ENCODE peak calls at places on chromosomes 16 and 17, in four cellular contexts. Y is NT2/D1, V is K562, P is H1. S is an unnamed sample.

GRCh38 chr16:48904333-48904732 is 294.4 kb upstream of the N4BP1 start:
- DNase-seq in P (no peak), Y (no peak), V (no peak), S (no peak)

GRCh38 chr17:37650419-37651003 is 7.3 kb upstream of the DDX52 start:
- DNase-seq in Y (peak; percentile 35), P (no peak), V (peak; percentile 22), S (no peak)

GRCh38 chr17:79707931-79708891 is 22.5 kb upstream of the ENPP7 start:
- DNase-seq in Y (no peak), P (no peak), V (peak; percentile 66), S (no peak)

GRCh38 chr16:11201498-11202259 is 54.3 kb downstream of the SOCS1 start:
- DNase-seq in Y (peak; percentile 46), P (peak; percentile 65), V (peak; percentile 80), S (no peak)

GRCh38 chr17:48729335-48730239 is 1.0 kb upstream of the HOXB13 start:
- DNase-seq in Y (no peak), P (no peak), V (no peak), S (no peak)

GRCh38 chr17:60158751-60159478 is 9.1 kb downstream of the CA4 start:
- DNase-seq in P (no peak), Y (no peak), V (no peak), S (no peak)

GRCh38 chr17:75633484-75634375 is 496 bp downstream of the SMIM5 start:
- DNase-seq in Y (peak; percentile 77), V (peak; percentile 85), P (peak; percentile 74), S (no peak)

GRCh38 chr16:19085679-19086200 is 18.3 kb downstream of the COQ7 start:
- DNase-seq in V (peak; percentile 66), Y (no peak), P (no peak), S (no peak)

GRCh38 chr17:31251618-31252328 is 45.3 kb downstream of the OMG start:
- DNase-seq in V (no peak), Y (no peak), P (no peak), S (no peak)

GRCh38 chr16:89842471-89843408 is 14.5 kb downstream of the SPIRE2 start:
- DNase-seq in P (no peak), Y (no peak), V (no peak), S (no peak)

GRCh38 chr17:82734987-82735866 is at the start of gene FN3K:
- DNase-seq in V (peak; percentile 92), P (no peak), Y (no peak), S (no peak)

GRCh38 chr16:22123759-22124490 is 31.6 kb downstream of the VWA3A start:
- DNase-seq in P (no peak), V (peak; percentile 26), Y (no peak), S (no peak)
- TF ChIP-seq ZNF274 in P (no peak), V (no peak), Y (no peak), S (no peak)

GRCh38 chr16:61233718-61234117 is 802.5 kb downstream of the CDH8 start:
- DNase-seq in V (no peak), P (no peak), Y (no peak), S (no peak)
- TF ChIP-seq ZNF274 in V (no peak), P (no peak), Y (no peak), S (no peak)

GRCh38 chr17:57211543-57211942 is 44.8 kb upstream of the MSI2 start:
- DNase-seq in Y (no peak), V (no peak), P (no peak), S (no peak)
- TF ChIP-seq ZNF274 in Y (no peak), V (no peak), P (no peak), S (no peak)

GRCh38 chr16:57374067-57374534 is 1.8 kb downstream of the CX3CL1 start:
- DNase-seq in P (no peak), Y (no peak), V (no peak), S (no peak)
- TF ChIP-seq ZNF274 in P (no peak), Y (no peak), V (no peak), S (no peak)

GRCh38 chr17:1779571-1780074 is 17.8 kb downstream of the SERPINF1 start:
- DNase-seq in P (no peak), V (no peak), Y (no peak), S (no peak)
- TF ChIP-seq ZNF274 in P (no peak), V (no peak), Y (no peak), S (no peak)

DNA sequence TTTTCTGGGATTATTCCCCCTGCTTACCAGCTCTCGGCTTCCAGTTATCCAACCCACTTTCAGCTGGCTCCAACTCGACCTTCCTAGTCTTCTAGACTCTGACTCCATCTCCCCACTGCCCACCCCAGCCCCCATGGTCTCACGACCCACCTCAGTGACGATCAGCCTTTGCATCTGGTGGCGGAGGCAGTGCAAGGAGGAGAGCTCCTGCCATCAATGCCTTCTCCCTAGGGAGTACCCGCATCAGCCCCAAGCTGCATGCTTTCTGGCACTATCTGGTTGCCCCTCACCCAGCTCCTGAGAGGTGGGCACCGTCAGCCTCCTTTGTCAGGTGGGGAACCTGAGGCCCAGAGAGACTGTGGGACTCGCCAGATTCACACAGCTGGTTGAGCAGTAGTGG is 72.6 kb upstream of the RPL38 start:
- DNase-seq in Y (no peak), P (no peak), V (no peak), S (no peak)
- TF ChIP-seq ZNF274 in Y (no peak), P (no peak), V (no peak), S (no peak)

GRCh38 chr16:27355610-27356009 is 41.8 kb downstream of the IL4R start:
- DNase-seq in Y (peak; percentile 43), V (peak; percentile 36), P (peak; percentile 41), S (no peak)
- TF ChIP-seq ZNF274 in Y (no peak), V (no peak), P (no peak), S (no peak)

GRCh38 chr17:2835791-2836190 is 39.6 kb downstream of the RAP1GAP2 start:
- DNase-seq in Y (no peak), V (no peak), P (no peak), S (no peak)

GRCh38 chr17:2842464-2842863 is 46.2 kb downstream of the RAP1GAP2 start:
- DNase-seq in Y (no peak), V (no peak), P (no peak), S (no peak)

GRCh38 chr17:2841606-2842005 is 45.4 kb downstream of the RAP1GAP2 start:
- DNase-seq in P (no peak), V (no peak), Y (no peak), S (no peak)

DNA sequence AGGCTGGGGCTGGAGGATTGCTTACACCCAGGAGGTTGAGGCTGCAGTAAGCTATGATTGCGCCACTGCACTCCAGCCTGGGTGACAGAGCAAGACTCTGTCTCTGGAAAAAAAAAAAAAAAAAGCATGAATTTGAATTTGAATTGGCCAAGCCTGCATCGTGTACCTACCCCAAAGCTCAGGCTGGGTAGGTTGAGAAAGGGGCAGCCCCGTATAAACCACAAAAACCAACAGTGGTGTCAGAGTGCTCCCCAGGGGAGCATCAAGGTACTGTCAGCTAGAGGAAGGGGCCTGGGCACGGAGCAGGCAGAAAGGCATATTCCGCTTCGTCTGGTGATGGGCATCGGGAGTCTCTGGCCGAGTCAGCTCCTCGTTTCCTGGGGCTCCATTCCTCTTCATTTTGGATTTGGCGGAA is 40.9 kb downstream of the RAP1GAP2 start:
- DNase-seq in V (no peak), Y (no peak), P (no peak), S (no peak)
- TF ChIP-seq ZNF274 in V (no peak), Y (no peak), P (no peak), S (no peak)

DNA sequence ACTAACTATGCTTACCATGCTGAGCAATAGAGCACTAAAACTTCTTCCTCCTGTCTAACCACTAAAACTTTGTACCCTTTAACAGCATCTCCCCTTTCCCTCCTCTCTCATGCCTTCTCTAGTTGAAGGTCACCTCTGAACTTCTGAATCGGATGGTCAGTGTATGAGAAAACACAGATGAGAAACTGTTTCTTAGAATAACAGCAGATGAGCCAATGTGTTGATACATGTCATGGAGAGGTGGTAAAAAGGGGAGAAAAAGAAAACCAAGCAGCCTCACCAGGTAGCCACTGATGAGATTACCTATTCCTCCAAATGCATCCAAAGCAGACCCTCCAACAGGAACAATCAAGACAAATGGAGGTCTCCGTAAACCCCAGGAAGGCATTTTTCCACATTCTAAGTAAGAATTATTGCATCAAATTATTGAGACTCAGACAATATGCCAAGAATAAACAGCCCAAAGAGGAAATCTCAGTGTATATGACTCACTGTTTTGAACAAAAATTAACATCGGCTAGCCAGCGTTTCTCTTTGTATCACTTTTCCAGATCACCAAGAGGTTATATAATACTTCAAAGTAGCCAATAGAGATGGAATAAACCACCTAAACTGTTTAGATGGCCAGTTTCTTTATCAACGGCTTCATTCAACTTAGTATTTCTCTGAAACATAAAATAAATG is 793.3 kb upstream of the SOX9 start:
- DNase-seq in Y (no peak), V (no peak), P (no peak), S (no peak)
- TF ChIP-seq ZNF274 in Y (no peak), V (no peak), P (no peak), S (no peak)